ENCODE peak calls at places on chromosomes 5 and 9, in seven cellular contexts. L, C, T, A, W, K and Z are unnamed samples. For H3K4me1, the result is how much of the 10 kb centered on the place peaks cover.

GRCh38 chr5:66814146-66814991 is 218.2 kb downstream of the MAST4 start:
- DNase-seq in A (peak), W (peak), C (peak), K (peak), T (no peak), L (peak), Z (peak)

GRCh38 chr5:133932441-133933168 is 35.8 kb downstream of the C5orf15 start:
- DNase-seq in K (no peak), W (no peak), C (no peak), L (no peak), A (no peak), T (no peak), Z (no peak)

GRCh38 chr5:179679014-179679674 is 1.7 kb downstream of the CBY3 start:
- DNase-seq in L (peak), A (peak), K (peak), T (peak), C (peak), W (peak), Z (peak)

GRCh38 chr5:172798422-172799215 is 27.6 kb upstream of the DUSP1 start:
- DNase-seq in W (no peak), C (peak), A (no peak), L (no peak), K (peak), T (no peak), Z (no peak)

GRCh38 chr5:51028394-51028793 is 354.9 kb upstream of the ISL1 start:
- DNase-seq in K (no peak), W (no peak), T (no peak), L (no peak), A (no peak), C (no peak), Z (no peak)

GRCh38 chr5:132293066-132293991 is 865 bp upstream of the SLC22A4 start:
- DNase-seq in A (peak), T (peak), K (peak), W (peak), C (peak), L (peak), Z (peak)

GRCh38 chr5:35771321-35771720 is 85.4 kb upstream of the IL7R start:
- DNase-seq in L (no peak), C (peak), K (peak), A (no peak), T (no peak), W (no peak), Z (no peak)

GRCh38 chr5:1552469-1553255 is 28.9 kb upstream of the LPCAT1 start:
- DNase-seq in C (no peak), L (no peak), K (peak), T (peak), A (no peak), W (peak), Z (no peak)

GRCh38 chr9:121714075-121714705 is 62.8 kb downstream of the DAB2IP start:
- DNase-seq in T (no peak), C (no peak), W (no peak), L (no peak), K (no peak), A (no peak), Z (no peak)

GRCh38 chr5:135881244-135881643 is 14.4 kb downstream of the IL9 start:
- DNase-seq in K (no peak), T (no peak), C (no peak), L (no peak), A (no peak), W (no peak), Z (no peak)

GRCh38 chr5:103119067-103119764 is 722 bp downstream of the GIN1 start:
- DNase-seq in L (no peak), K (peak), T (no peak), C (no peak), A (peak), W (no peak), Z (no peak)

GRCh38 chr5:66967826-66968262 is 228.8 kb downstream of the CD180 start:
- DNase-seq in L (no peak), W (no peak), K (no peak), C (no peak), T (no peak), A (no peak), Z (no peak)

GRCh38 chr5:5685737-5686136 is 263.3 kb downstream of the ICE1 start:
- DNase-seq in C (no peak), A (no peak), T (no peak), K (no peak), W (no peak), L (no peak), Z (no peak)

GRCh38 chr9:13860926-13861325 is 453.0 kb downstream of the NFIB start:
- DNase-seq in T (no peak), C (no peak), L (no peak), K (peak), W (no peak), A (no peak), Z (no peak)

GRCh38 chr5:1002271-1002546 is 6.4 kb upstream of the NKD2 start:
- DNase-seq in K (no peak), A (no peak), L (no peak), W (no peak), T (no peak), C (no peak), Z (no peak)

GRCh38 chr5:122165574-122166021 is 36.3 kb downstream of the ZNF474 start:
- DNase-seq in L (no peak), C (no peak), W (no peak), T (no peak), K (peak), A (no peak), Z (no peak)

DNA sequence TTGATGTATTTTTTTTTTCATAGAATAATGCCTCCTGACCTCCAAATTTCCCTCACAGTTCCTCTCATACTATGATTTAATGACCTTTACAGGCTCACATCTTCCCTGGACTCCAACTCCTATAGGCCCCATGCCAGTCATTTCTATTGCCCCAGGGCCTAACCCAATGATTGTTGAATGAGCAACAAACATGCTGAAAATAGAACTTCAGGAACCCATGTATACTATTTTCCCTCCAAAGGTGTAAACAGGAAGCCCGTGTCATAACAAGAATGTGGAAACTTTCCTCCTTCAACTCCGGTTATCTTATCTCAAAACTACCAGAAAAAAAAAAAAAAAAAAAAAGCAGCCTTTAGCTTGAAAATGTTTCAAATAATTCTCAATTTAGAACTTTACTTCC is 25.9 kb downstream of the TRPM6 start:
- DNase-seq in T (no peak), A (no peak), K (no peak), C (no peak), L (no peak), W (no peak), Z (no peak)
- H3K4me1 ChIP-seq in T (under half), A (under half), K (under half), C (under half), L (under half), W (under half), Z (under half)

DNA sequence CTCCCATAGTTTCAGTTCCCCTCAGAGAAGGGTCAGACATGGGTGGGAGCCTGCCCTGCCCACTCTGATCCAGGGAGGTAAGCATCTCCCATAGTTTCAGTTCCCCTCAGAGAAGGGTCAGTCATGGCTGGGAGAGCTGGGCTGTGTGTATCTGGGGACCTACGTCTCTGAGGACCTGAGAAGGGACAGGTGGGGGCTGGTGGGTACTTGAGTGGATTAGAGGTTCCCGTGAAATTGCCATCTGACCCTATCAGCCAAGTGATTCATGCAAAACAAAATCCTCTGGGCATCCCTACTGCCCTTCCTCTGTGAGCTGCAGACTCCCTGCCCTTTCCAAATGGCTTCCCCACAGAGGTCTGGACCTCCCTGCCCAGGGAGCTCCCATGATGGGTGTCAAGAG is 3.9 kb downstream of the ENHO start:
- DNase-seq in C (no peak), K (no peak), A (no peak), L (no peak), T (no peak), W (no peak), Z (no peak)
- H3K4me1 ChIP-seq in C (under half), K (under half), A (under half), L (under half), T (under half), W (under half), Z (under half)

DNA sequence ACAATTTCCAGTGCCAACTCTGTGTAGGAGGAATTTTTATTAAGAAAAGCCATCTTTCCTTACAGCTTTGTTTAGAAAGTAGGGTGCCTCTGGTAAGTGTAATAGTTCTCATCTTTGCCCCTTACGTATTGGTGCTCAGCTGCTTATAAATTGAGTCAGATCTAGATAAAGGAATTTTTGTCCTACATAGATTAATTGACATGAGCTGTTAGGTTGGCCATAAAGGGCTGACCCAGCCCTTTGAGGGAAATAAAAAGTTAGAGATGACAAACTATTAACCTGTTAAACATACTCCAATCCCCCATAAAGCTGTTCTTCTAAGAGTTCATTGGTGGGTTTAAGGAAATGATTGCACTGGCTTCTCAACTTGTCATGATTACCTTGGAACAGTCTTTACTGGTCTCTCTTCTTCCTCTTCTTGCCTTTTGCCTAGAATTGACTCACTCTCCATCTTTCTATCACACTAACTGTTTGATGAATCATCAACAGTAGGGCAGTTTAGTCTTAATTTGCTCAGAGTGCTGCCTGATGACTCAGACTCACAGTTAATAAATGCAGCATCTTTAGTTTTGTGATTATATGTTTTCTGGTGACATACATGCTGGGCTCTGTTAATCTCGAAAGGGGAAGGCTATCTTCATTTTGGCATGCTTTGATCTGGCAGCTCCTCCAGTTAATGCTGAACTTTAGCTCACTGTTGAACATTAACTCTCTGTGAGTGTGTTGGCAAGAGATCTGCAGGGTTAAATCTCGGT is 51.7 kb downstream of the ARHGAP26 start:
- DNase-seq in C (peak), A (peak), L (peak), T (no peak), K (peak), W (no peak), Z (no peak)
- H3K4me1 ChIP-seq in C (under half), A (under half), L (half or more), T (under half), K (under half), W (under half), Z (under half)

DNA sequence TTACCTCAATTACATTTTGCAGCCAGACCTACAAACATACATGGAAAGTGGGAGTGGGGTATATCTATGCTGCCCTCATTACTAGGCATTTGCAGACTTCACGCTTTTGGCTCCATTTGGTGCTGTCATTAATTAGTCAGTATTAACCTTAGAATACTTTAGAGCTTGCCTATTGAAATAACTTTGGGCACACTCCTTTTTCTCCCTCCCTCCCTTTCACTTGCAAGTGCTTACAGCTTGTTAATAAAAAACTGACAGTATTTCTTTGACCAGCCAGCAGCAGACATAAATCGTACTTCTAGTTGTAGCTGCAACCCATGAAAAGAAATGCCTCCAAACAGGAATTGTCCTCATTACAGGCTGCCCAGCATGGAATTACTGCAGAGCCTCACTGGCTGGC is 667.4 kb upstream of the ZNF608 start:
- DNase-seq in K (no peak), C (no peak), A (no peak), L (no peak), W (peak), T (no peak), Z (no peak)
- H3K4me1 ChIP-seq in K (under half), C (under half), A (under half), L (under half), W (half or more), T (under half), Z (under half)